ENCODE peak calls at places on chromosome 21, in four cellular contexts. N is right cardiac atrium, P is GOT3, L is GM06990. Y is an unnamed sample.

GRCh38 chr21:33149166-33149565 is 79.2 kb downstream of the OLIG1 start:
- DNase-seq in N (no peak), P (no peak), L (no peak), Y (no peak)

GRCh38 chr21:18772404-18772803 is 368.8 kb upstream of the TMPRSS15 start:
- DNase-seq in N (no peak), P (no peak), L (no peak), Y (no peak)

GRCh38 chr21:36889401-36889800 is 77.1 kb downstream of the HLCS start:
- DNase-seq in N (no peak), P (no peak), L (no peak), Y (no peak)

GRCh38 chr21:44360174-44360573 is 6.8 kb downstream of the TRPM2 start:
- DNase-seq in N (peak), P (no peak), L (no peak), Y (no peak)

GRCh38 chr21:31974454-31974985 is 101.7 kb downstream of the HUNK start:
- DNase-seq in N (no peak), P (no peak), L (no peak), Y (peak)

GRCh38 chr21:43849532-43850299 is 15.3 kb upstream of the AGPAT3 start:
- DNase-seq in N (no peak), P (no peak), L (no peak), Y (no peak)

GRCh38 chr21:25281134-25281533 is 326.1 kb downstream of the MRPL39 start:
- DNase-seq in N (no peak), P (no peak), L (no peak), Y (no peak)

GRCh38 chr21:30042443-30042842 is 102.6 kb upstream of the GRIK1 start:
- DNase-seq in N (no peak), P (no peak), L (no peak), Y (no peak)

GRCh38 chr21:32717851-32718316 is 9.9 kb downstream of the SYNJ1 start:
- DNase-seq in N (no peak), P (no peak), L (no peak), Y (no peak)

GRCh38 chr21:43368685-43369084 is 58.2 kb downstream of the SIK1 start:
- DNase-seq in N (peak), P (no peak), L (no peak), Y (no peak)

GRCh38 chr21:34602061-34602460 is 12.9 kb downstream of the RCAN1 start:
- DNase-seq in N (no peak), P (no peak), L (no peak), Y (no peak)

GRCh38 chr21:41993744-41994143 is 16.4 kb downstream of the ZBTB21 start:
- DNase-seq in N (no peak), P (no peak), L (no peak), Y (no peak)

GRCh38 chr21:45253180-45253579 is 34.5 kb downstream of the POFUT2 start:
- DNase-seq in N (peak), P (no peak), L (no peak), Y (no peak)

GRCh38 chr21:15449556-15449955 is 280.2 kb upstream of the USP25 start:
- DNase-seq in N (no peak), P (no peak), L (no peak), Y (no peak)

GRCh38 chr21:35428489-35428888 is 379.4 kb upstream of the RUNX1 start:
- DNase-seq in N (peak), P (no peak), L (no peak), Y (no peak)

GRCh38 chr21:46265736-46266525 is 19.5 kb downstream of the MCM3AP start:
- DNase-seq in N (no peak), P (no peak), L (no peak), Y (no peak)

GRCh38 chr21:42222821-42223390 is 4.0 kb downstream of the ABCG1 start:
- DNase-seq in N (no peak), P (no peak), L (no peak), Y (no peak)

GRCh38 chr21:33641339-33642026 is at the start of gene CRYZL1:
- DNase-seq in N (peak), P (peak), L (peak), Y (peak)

GRCh38 chr21:37455504-37455911 is 88.9 kb downstream of the DYRK1A start:
- DNase-seq in N (no peak), P (no peak), L (no peak), Y (no peak)

GRCh38 chr21:32524010-32524719 is 61.2 kb downstream of the TCP10L start:
- DNase-seq in N (peak), P (no peak), L (no peak), Y (no peak)

GRCh38 chr21:28509031-28509430 is 483.6 kb downstream of the LTN1 start:
- DNase-seq in N (no peak), P (no peak), L (no peak), Y (no peak)

GRCh38 chr21:21039624-21040023 is 41.4 kb downstream of the NCAM2 start:
- DNase-seq in N (no peak), P (no peak), L (no peak), Y (no peak)

GRCh38 chr21:43312751-43313169 is 114.2 kb downstream of the SIK1 start:
- DNase-seq in N (peak), P (no peak), L (no peak), Y (no peak)

GRCh38 chr21:34524671-34525601 is 12.9 kb upstream of the KCNE1 start:
- DNase-seq in N (no peak), P (no peak), L (no peak), Y (no peak)

GRCh38 chr21:36589352-36589971 is 109.5 kb upstream of the SIM2 start:
- DNase-seq in N (peak), P (no peak), L (peak), Y (no peak)

GRCh38 chr21:28111151-28111619 is 881.5 kb downstream of the LTN1 start:
- DNase-seq in N (peak), P (no peak), L (no peak), Y (no peak)

GRCh38 chr21:29164330-29164942 is 34.0 kb downstream of the MAP3K7CL start:
- DNase-seq in N (no peak), P (no peak), L (no peak), Y (no peak)

GRCh38 chr21:41751621-41752020 is 15.2 kb downstream of the RIPK4 start:
- DNase-seq in N (no peak), P (no peak), L (no peak), Y (no peak)

GRCh38 chr21:41952568-41953248 is 1.1 kb downstream of the C2CD2 start:
- DNase-seq in N (peak), P (no peak), L (no peak), Y (no peak)

GRCh38 chr21:21018841-21019240 is 20.6 kb downstream of the NCAM2 start:
- DNase-seq in N (no peak), P (no peak), L (no peak), Y (no peak)

GRCh38 chr21:37575536-37576083 is 209.0 kb downstream of the DYRK1A start:
- DNase-seq in N (no peak), P (no peak), L (no peak), Y (no peak)

GRCh38 chr21:31220567-31220966 is 123.5 kb downstream of the TIAM1 start:
- DNase-seq in N (no peak), P (no peak), L (no peak), Y (no peak)